ENCODE peak calls at places on chromosomes 5 and 9, in five cellular contexts. E is GM12878, I is HCT116, R is SK-N-SH, Z is K562. H is an unnamed sample.

GRCh38 chr5:67474597-67475238 is 278.1 kb upstream of the CD180 start:
- DNase-seq in Z (no peak), I (no peak), E (no peak), R (no peak), H (no peak)

GRCh38 chr9:22175972-22176545 is 167.0 kb upstream of the CDKN2B start:
- DNase-seq in R (no peak), I (no peak), Z (no peak), E (no peak), H (no peak)

GRCh38 chr9:17988489-17988888 is 409.6 kb downstream of the SH3GL2 start:
- DNase-seq in E (no peak), I (no peak), Z (no peak), R (no peak), H (no peak)

GRCh38 chr5:107887587-107887986 is 216.8 kb upstream of the EFNA5 start:
- DNase-seq in Z (no peak), I (no peak), E (no peak), R (no peak), H (no peak)

GRCh38 chr5:57488308-57488955 is 5.8 kb upstream of the ACTBL2 start:
- DNase-seq in R (no peak), Z (peak), I (no peak), E (no peak), H (no peak)

GRCh38 chr9:123796618-123797484 is 133.1 kb downstream of the DENND1A start:
- DNase-seq in I (no peak), R (no peak), Z (no peak), E (no peak), H (no peak)

GRCh38 chr9:4277531-4277991 is 22.3 kb downstream of the GLIS3 start:
- DNase-seq in I (no peak), E (no peak), Z (no peak), R (no peak), H (no peak)

GRCh38 chr9:74499770-74500583 is 2.8 kb downstream of the RORB start:
- DNase-seq in Z (no peak), E (no peak), R (peak), I (no peak), H (no peak)

GRCh38 chr9:121888438-121888775 is 204.7 kb downstream of the TTLL11 start:
- DNase-seq in R (no peak), E (no peak), I (no peak), Z (no peak), H (no peak)

GRCh38 chr5:148799737-148800527 is 26.5 kb upstream of the ADRB2 start:
- DNase-seq in I (no peak), E (no peak), R (no peak), Z (no peak), H (no peak)

GRCh38 chr9:135978650-135979461 is 17.7 kb upstream of the UBAC1 start:
- DNase-seq in E (no peak), I (no peak), R (peak), Z (no peak), H (no peak)

GRCh38 chr9:126630458-126631237 is 16.9 kb downstream of the LMX1B start:
- DNase-seq in I (no peak), E (no peak), R (no peak), Z (no peak), H (no peak)

GRCh38 chr9:40909821-40910220 is 218.7 kb downstream of the FOXD4L6 start:
- DNase-seq in Z (no peak), R (no peak), E (no peak), I (no peak), H (no peak)

GRCh38 chr9:33628865-33629410 is 104.9 kb downstream of the ANKRD18B start:
- DNase-seq in R (no peak), Z (no peak), E (no peak), I (no peak), H (no peak)

GRCh38 chr5:171432581-171433351 is 13.3 kb downstream of the FGF18 start:
- DNase-seq in I (no peak), R (no peak), E (no peak), Z (no peak), H (no peak)

GRCh38 chr9:127523312-127523851 is 72.1 kb downstream of the LRSAM1 start:
- DNase-seq in R (peak), I (peak), Z (peak), E (no peak), H (no peak)

GRCh38 chr5:81068635-81069034 is 108.5 kb downstream of the RASGRF2 start:
- DNase-seq in E (no peak), I (no peak), R (no peak), Z (no peak), H (no peak)

DNA sequence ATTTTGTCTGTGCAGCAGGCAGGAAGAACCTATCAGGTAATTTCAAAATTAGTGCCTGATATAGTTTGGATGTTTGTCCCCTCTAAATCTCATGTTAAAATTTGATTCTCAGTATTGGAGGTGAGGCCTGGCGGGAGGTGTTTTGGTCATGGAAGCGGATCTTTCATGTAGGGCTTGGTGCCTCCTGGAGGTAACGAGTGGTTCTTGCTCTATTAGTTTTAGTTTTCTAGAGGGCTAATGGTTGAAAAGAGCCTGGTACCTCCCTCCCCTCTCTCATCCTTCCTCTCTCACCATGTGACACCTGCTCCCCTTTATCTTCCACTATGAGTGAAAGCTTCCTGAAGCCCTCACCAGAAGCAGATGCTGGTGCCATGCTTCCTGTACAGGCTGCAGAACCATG is 106.3 kb downstream of the DRD1 start:
- DNase-seq in I (no peak), E (no peak), Z (no peak), R (no peak), H (no peak)
- TF ChIP-seq ZBTB33 in I (no peak), E (no peak), Z (no peak), R (no peak), H (no peak)

DNA sequence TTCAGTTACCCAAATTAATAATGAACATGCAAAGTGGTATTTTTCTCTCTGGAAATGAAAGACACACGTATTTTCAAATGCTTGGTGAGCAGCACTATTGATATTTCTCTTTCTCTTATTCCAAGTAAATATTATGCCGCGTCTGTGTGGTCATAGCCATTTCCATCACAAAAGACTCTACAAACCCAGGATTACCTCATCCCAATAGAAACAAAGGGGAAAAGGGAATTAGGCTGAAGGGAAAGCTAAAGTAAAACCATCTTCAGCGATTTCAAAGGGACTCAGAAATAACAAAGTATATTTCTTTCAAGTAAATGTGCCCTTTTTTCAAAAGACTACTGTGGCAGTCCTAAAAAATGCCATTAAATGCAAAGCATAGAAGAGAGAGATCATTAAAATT is 62.0 kb upstream of the FST start:
- DNase-seq in E (no peak), R (no peak), I (no peak), Z (no peak), H (no peak)
- TF ChIP-seq ZBTB33 in E (no peak), R (no peak), I (no peak), Z (no peak), H (no peak)

DNA sequence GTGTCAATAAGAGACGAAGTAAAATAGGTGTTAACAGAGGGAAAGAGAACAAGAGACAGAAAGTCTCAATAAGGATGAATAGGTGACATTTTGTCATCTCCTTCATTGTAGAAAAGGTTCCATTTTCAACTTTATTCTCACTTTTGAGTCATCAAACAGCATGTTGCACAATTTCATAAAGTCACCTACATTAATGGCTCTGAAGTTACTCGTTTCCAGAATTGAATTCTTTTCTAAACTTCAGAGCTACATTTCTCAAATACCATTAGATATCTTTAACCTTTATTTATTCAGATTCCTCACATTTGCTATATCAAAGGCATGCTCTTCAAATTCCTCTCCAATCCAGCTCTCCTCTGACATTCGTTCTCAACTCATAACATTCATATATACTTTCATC is 13.1 kb downstream of the ADAMTS6 start:
- DNase-seq in I (no peak), R (no peak), Z (no peak), E (no peak), H (no peak)
- TF ChIP-seq ZBTB33 in I (no peak), R (no peak), Z (no peak), E (no peak), H (no peak)

GRCh38 chr9:134059661-134060395 is 8.0 kb downstream of the BRD3 start:
- DNase-seq in R (peak), E (peak), I (no peak), Z (no peak), H (no peak)

GRCh38 chr9:134060546-134060945 is 7.3 kb downstream of the BRD3 start:
- DNase-seq in E (no peak), Z (no peak), I (no peak), R (peak), H (no peak)

GRCh38 chr9:134062461-134063087 is 5.3 kb downstream of the BRD3 start:
- DNase-seq in E (no peak), I (no peak), R (no peak), Z (no peak), H (no peak)

GRCh38 chr9:134061688-134062371 is 6.0 kb downstream of the BRD3 start:
- DNase-seq in I (no peak), Z (no peak), R (peak), E (no peak), H (no peak)

DNA sequence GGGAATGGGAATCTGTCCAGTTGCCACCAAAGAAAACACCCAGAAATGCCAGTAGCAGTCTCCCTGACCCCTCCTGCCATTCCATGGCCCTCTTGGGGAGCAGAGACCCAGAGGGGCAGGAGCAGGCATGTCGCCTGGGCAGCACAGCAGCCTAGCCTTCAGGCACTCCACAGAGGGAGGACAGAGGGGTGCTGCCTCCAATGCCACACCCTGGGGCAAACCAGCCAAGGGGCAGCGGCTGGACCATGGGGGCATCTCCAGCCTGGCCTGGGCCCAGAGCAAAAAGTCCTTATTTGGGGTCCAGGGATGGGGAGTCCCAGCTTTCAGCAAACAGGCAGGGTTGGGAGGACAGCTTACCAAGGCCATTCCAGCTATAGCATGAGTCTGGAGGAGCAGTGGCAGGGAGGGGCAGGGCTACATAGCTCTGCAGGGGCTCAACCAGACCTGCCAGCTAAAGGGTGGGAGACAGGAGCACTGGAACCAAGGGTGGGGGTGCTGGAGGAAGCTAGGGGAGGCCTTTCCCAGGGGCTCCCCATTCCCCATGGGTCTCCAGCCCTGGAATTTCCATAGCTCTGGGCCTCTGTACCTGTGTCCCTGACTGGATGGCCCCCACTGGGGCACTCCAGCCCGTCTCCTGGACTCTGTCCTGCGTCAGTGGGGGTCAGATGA is 6.7 kb downstream of the BRD3 start:
- DNase-seq in E (no peak), R (peak), Z (no peak), I (no peak), H (no peak)
- TF ChIP-seq ZBTB33 in E (no peak), R (no peak), Z (no peak), I (no peak), H (no peak)

GRCh38 chr9:104794070-104794469 is 30.1 kb downstream of the NIPSNAP3B start:
- DNase-seq in E (no peak), R (no peak), Z (no peak), I (no peak), H (no peak)
- TF ChIP-seq ZBTB33 in E (no peak), R (no peak), Z (no peak), I (no peak), H (no peak)

DNA sequence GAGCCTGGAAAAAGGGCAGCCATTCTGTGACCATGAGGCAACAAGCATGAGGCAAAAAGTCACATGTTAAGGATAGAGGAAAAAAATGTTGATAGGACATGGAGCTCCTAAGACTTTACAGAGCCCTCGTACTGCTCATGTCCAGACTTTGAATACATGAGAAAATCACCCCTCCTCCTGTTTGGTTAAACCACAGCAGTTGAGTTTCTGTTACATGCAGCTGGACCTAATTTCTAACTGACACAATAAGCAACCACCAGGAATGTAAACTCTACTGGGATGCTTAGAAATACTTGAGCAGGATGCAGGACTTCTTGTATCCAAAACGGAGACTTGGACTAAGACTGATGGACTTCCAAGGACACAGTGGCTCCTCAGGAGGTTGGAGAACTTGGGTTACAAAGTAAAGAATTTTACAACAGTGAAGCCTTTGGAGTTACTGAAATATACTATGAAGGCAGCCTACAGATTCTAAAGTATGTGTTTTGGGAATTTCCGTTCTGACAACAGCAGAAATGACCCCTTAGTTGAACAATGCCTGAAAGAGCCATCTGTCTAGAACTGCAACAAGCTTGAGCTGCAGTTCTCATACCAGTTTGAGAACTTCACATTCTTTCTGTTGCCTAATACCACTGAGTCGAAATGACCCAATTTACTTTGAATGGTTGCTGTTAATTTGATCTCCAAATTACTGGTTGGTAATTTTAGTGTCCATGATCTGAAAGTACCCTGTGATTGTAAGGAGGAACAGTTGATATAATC is 268.9 kb downstream of the PIK3R1 start:
- DNase-seq in Z (no peak), R (no peak), I (no peak), E (no peak), H (no peak)
- TF ChIP-seq ZBTB33 in Z (no peak), R (no peak), I (no peak), E (no peak), H (no peak)